ENCODE peak calls at places on chromosomes 12 and 14, in nine cellular contexts. One of them, this sample, is unnamed.

GRCh38 chr12:32155911-32156585 is 49.4 kb downstream of the BICD1 start:
- DNase-seq in OCI-LY7: no peak
- DNase-seq in GM23338: no peak
- DNase-seq in neural progenitor cell: no peak
- DNase-seq in hepatocyte: no peak
- DNase-seq in PC-3: no peak
- DNase-seq in HCT116: no peak
- DNase-seq in MM.1S: no peak
- DNase-seq in SK-N-SH: peak; percentile 32
- DNase-seq in this sample: no peak

GRCh38 chr12:3127832-3128231 is 50.7 kb downstream of the TSPAN9 start:
- DNase-seq in OCI-LY7: no peak
- DNase-seq in GM23338: no peak
- DNase-seq in neural progenitor cell: no peak
- DNase-seq in hepatocyte: no peak
- DNase-seq in PC-3: no peak
- DNase-seq in HCT116: no peak
- DNase-seq in MM.1S: no peak
- DNase-seq in SK-N-SH: no peak
- DNase-seq in this sample: no peak

GRCh38 chr12:132218915-132219314 is 74.7 kb downstream of the NOC4L start:
- DNase-seq in OCI-LY7: peak; percentile 55
- DNase-seq in GM23338: peak; percentile 71
- DNase-seq in neural progenitor cell: peak; percentile 68
- DNase-seq in hepatocyte: no peak
- DNase-seq in PC-3: peak; percentile 64
- DNase-seq in HCT116: peak; percentile 52
- DNase-seq in MM.1S: peak; percentile 18
- DNase-seq in SK-N-SH: peak; percentile 77
- DNase-seq in this sample: no peak

GRCh38 chr14:81890020-81890419 is 356.4 kb upstream of the SEL1L start:
- DNase-seq in OCI-LY7: no peak
- DNase-seq in GM23338: no peak
- DNase-seq in neural progenitor cell: no peak
- DNase-seq in hepatocyte: no peak
- DNase-seq in PC-3: no peak
- DNase-seq in HCT116: no peak
- DNase-seq in MM.1S: no peak
- DNase-seq in SK-N-SH: no peak
- DNase-seq in this sample: no peak

GRCh38 chr14:25836647-25837046 is 761.2 kb downstream of the NOVA1 start:
- DNase-seq in OCI-LY7: no peak
- DNase-seq in GM23338: no peak
- DNase-seq in neural progenitor cell: no peak
- DNase-seq in hepatocyte: no peak
- DNase-seq in PC-3: no peak
- DNase-seq in HCT116: no peak
- DNase-seq in MM.1S: no peak
- DNase-seq in SK-N-SH: no peak
- DNase-seq in this sample: no peak

GRCh38 chr12:113366827-113367226 is 8.4 kb downstream of the PLBD2 start:
- DNase-seq in OCI-LY7: no peak
- DNase-seq in GM23338: no peak
- DNase-seq in neural progenitor cell: no peak
- DNase-seq in hepatocyte: no peak
- DNase-seq in PC-3: no peak
- DNase-seq in HCT116: no peak
- DNase-seq in MM.1S: no peak
- DNase-seq in SK-N-SH: no peak
- DNase-seq in this sample: no peak

GRCh38 chr14:99189201-99189801 is 82.7 kb downstream of the BCL11B start:
- DNase-seq in OCI-LY7: no peak
- DNase-seq in GM23338: no peak
- DNase-seq in neural progenitor cell: no peak
- DNase-seq in hepatocyte: no peak
- DNase-seq in PC-3: no peak
- DNase-seq in HCT116: no peak
- DNase-seq in MM.1S: no peak
- DNase-seq in SK-N-SH: no peak
- DNase-seq in this sample: peak; percentile 8

GRCh38 chr12:99026332-99027116 is 381.4 kb downstream of the APAF1 start:
- DNase-seq in OCI-LY7: peak; percentile 52
- DNase-seq in GM23338: peak; percentile 58
- DNase-seq in neural progenitor cell: no peak
- DNase-seq in hepatocyte: no peak
- DNase-seq in PC-3: no peak
- DNase-seq in HCT116: no peak
- DNase-seq in MM.1S: no peak
- DNase-seq in SK-N-SH: no peak
- DNase-seq in this sample: no peak

GRCh38 chr12:116257213-116257612 is 20.3 kb downstream of the MED13L start:
- DNase-seq in OCI-LY7: no peak
- DNase-seq in GM23338: peak; percentile 52
- DNase-seq in neural progenitor cell: no peak
- DNase-seq in hepatocyte: peak; percentile 46
- DNase-seq in PC-3: no peak
- DNase-seq in HCT116: no peak
- DNase-seq in MM.1S: no peak
- DNase-seq in SK-N-SH: no peak
- DNase-seq in this sample: peak; percentile 34

GRCh38 chr12:116261525-116262100 is 15.9 kb downstream of the MED13L start:
- DNase-seq in OCI-LY7: no peak
- DNase-seq in GM23338: no peak
- DNase-seq in neural progenitor cell: no peak
- DNase-seq in hepatocyte: no peak
- DNase-seq in PC-3: no peak
- DNase-seq in HCT116: no peak
- DNase-seq in MM.1S: no peak
- DNase-seq in SK-N-SH: no peak
- DNase-seq in this sample: no peak

GRCh38 chr12:116262741-116263140 is 14.8 kb downstream of the MED13L start:
- DNase-seq in OCI-LY7: no peak
- DNase-seq in GM23338: no peak
- DNase-seq in neural progenitor cell: no peak
- DNase-seq in hepatocyte: no peak
- DNase-seq in PC-3: no peak
- DNase-seq in HCT116: no peak
- DNase-seq in MM.1S: no peak
- DNase-seq in SK-N-SH: no peak
- DNase-seq in this sample: no peak

GRCh38 chr12:116259800-116260589 is 17.5 kb downstream of the MED13L start:
- DNase-seq in OCI-LY7: no peak
- DNase-seq in GM23338: no peak
- DNase-seq in neural progenitor cell: no peak
- DNase-seq in hepatocyte: no peak
- DNase-seq in PC-3: no peak
- DNase-seq in HCT116: no peak
- DNase-seq in MM.1S: no peak
- DNase-seq in SK-N-SH: no peak
- DNase-seq in this sample: no peak

DNA sequence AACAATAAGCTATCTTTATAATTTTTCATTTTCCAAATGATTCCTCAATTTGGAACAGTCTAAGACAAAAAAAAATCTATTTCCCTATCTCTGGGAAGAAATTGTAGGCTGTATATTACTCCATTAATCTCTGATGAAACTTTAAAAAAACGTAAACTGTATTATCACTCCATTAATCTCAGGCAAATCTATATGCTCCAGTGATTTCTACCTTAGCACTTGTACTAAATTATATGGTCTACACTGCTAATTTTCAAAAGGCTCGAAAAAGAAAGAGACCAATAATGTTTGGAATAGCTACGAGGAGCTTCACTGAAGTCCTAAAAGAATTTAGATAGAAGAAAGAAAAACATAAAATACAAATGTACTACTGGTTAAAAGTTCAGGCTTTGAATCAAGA is 19.7 kb downstream of the MED13L start:
- DNase-seq in OCI-LY7: no peak
- DNase-seq in GM23338: no peak
- DNase-seq in neural progenitor cell: no peak
- DNase-seq in hepatocyte: no peak
- DNase-seq in PC-3: no peak
- DNase-seq in HCT116: no peak
- DNase-seq in MM.1S: no peak
- DNase-seq in SK-N-SH: no peak
- DNase-seq in this sample: no peak
- H3K27ac ChIP-seq in OCI-LY7: no peak overlapping the region
- H3K27ac ChIP-seq in GM23338: no peak overlapping the region
- H3K27ac ChIP-seq in neural progenitor cell: no peak overlapping the region
- H3K27ac ChIP-seq in hepatocyte: peak overlapping the region; percentile 8
- H3K27ac ChIP-seq in PC-3: no peak overlapping the region
- H3K27ac ChIP-seq in HCT116: no peak overlapping the region
- H3K27ac ChIP-seq in MM.1S: no peak overlapping the region
- H3K27ac ChIP-seq in SK-N-SH: peak overlapping the region; percentile 24
- H3K27ac ChIP-seq in this sample: no peak overlapping the region

GRCh38 chr14:74216671-74217070 is 22.6 kb upstream of the VSX2 start:
- DNase-seq in OCI-LY7: no peak
- DNase-seq in GM23338: no peak
- DNase-seq in neural progenitor cell: no peak
- DNase-seq in hepatocyte: no peak
- DNase-seq in PC-3: no peak
- DNase-seq in HCT116: no peak
- DNase-seq in MM.1S: no peak
- DNase-seq in SK-N-SH: no peak
- DNase-seq in this sample: no peak

GRCh38 chr14:74219806-74220205 is 19.4 kb upstream of the VSX2 start:
- DNase-seq in OCI-LY7: no peak
- DNase-seq in GM23338: no peak
- DNase-seq in neural progenitor cell: no peak
- DNase-seq in hepatocyte: no peak
- DNase-seq in PC-3: no peak
- DNase-seq in HCT116: no peak
- DNase-seq in MM.1S: no peak
- DNase-seq in SK-N-SH: no peak
- DNase-seq in this sample: no peak

GRCh38 chr14:74219277-74219676 is 20.0 kb upstream of the VSX2 start:
- DNase-seq in OCI-LY7: no peak
- DNase-seq in GM23338: no peak
- DNase-seq in neural progenitor cell: no peak
- DNase-seq in hepatocyte: no peak
- DNase-seq in PC-3: no peak
- DNase-seq in HCT116: no peak
- DNase-seq in MM.1S: no peak
- DNase-seq in SK-N-SH: no peak
- DNase-seq in this sample: no peak

GRCh38 chr14:74218462-74218861 is 20.8 kb upstream of the VSX2 start:
- DNase-seq in OCI-LY7: no peak
- DNase-seq in GM23338: no peak
- DNase-seq in neural progenitor cell: no peak
- DNase-seq in hepatocyte: no peak
- DNase-seq in PC-3: no peak
- DNase-seq in HCT116: no peak
- DNase-seq in MM.1S: no peak
- DNase-seq in SK-N-SH: no peak
- DNase-seq in this sample: no peak

DNA sequence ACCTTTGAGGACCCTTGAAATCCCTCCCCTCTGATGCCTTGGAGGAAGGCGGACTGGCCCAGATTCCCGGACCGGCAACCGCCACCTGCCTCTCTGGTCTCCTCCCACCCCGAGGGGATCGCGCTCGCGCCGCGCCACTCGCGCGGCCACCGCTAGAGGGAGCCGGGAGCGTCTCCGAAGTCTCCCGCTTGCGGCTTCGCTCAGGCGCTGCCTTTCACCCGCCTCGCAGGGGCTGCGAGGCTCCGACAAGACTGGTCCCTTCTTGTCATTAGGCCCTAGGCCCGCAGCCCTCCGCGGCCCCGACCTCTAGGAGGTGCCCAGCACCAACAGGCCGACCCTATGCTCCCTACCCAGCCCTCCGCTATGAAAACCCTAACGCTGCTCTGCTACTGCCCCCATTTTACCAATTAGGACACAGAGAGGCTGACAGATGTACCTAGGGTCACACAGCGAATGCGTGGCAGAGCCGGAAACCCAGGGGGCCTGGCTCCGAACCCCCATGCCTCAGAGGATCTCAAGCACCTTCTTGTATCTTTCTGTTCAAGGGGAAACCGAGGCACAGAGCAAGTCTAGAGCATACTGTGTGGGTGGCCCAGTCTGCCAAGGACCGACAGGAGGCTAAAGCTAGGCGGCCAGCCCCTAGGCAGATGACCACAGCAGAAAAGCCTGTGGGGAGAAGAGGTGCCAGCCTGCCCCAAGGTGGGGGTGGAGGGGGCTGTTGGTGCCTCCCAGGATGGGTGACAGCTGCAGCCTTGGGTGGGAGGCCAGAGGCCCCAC is 21.4 kb upstream of the VSX2 start:
- DNase-seq in OCI-LY7: peak; percentile 72
- DNase-seq in GM23338: peak; percentile 91
- DNase-seq in neural progenitor cell: peak; percentile 91
- DNase-seq in hepatocyte: peak; percentile 84
- DNase-seq in PC-3: peak; percentile 85
- DNase-seq in HCT116: peak; percentile 47
- DNase-seq in MM.1S: peak; percentile 54
- DNase-seq in SK-N-SH: peak; percentile 94
- DNase-seq in this sample: peak; percentile 81
- TF ChIP-seq EZH2phosphoT487 in OCI-LY7: no peak
- TF ChIP-seq EZH2phosphoT487 in GM23338: no peak
- TF ChIP-seq EZH2phosphoT487 in neural progenitor cell: no peak
- TF ChIP-seq EZH2phosphoT487 in hepatocyte: no peak
- TF ChIP-seq EZH2phosphoT487 in PC-3: no peak
- TF ChIP-seq EZH2phosphoT487 in HCT116: no peak
- TF ChIP-seq EZH2phosphoT487 in MM.1S: no peak
- TF ChIP-seq EZH2phosphoT487 in SK-N-SH: no peak
- TF ChIP-seq EZH2phosphoT487 in this sample: no peak

GRCh38 chr14:70898346-70898745 is 8.9 kb upstream of the PCNX1 start:
- DNase-seq in OCI-LY7: no peak
- DNase-seq in GM23338: no peak
- DNase-seq in neural progenitor cell: no peak
- DNase-seq in hepatocyte: no peak
- DNase-seq in PC-3: no peak
- DNase-seq in HCT116: no peak
- DNase-seq in MM.1S: no peak
- DNase-seq in SK-N-SH: no peak
- DNase-seq in this sample: no peak
- H3K4me2 ChIP-seq in OCI-LY7: no peak overlapping the region
- H3K4me2 ChIP-seq in GM23338: no peak overlapping the region
- H3K4me2 ChIP-seq in neural progenitor cell: no peak overlapping the region
- H3K4me2 ChIP-seq in hepatocyte: no peak overlapping the region
- H3K4me2 ChIP-seq in PC-3: no peak overlapping the region
- H3K4me2 ChIP-seq in HCT116: no peak overlapping the region
- H3K4me2 ChIP-seq in MM.1S: no peak overlapping the region
- H3K4me2 ChIP-seq in SK-N-SH: no peak overlapping the region
- H3K4me2 ChIP-seq in this sample: peak overlapping the region; percentile 32

DNA sequence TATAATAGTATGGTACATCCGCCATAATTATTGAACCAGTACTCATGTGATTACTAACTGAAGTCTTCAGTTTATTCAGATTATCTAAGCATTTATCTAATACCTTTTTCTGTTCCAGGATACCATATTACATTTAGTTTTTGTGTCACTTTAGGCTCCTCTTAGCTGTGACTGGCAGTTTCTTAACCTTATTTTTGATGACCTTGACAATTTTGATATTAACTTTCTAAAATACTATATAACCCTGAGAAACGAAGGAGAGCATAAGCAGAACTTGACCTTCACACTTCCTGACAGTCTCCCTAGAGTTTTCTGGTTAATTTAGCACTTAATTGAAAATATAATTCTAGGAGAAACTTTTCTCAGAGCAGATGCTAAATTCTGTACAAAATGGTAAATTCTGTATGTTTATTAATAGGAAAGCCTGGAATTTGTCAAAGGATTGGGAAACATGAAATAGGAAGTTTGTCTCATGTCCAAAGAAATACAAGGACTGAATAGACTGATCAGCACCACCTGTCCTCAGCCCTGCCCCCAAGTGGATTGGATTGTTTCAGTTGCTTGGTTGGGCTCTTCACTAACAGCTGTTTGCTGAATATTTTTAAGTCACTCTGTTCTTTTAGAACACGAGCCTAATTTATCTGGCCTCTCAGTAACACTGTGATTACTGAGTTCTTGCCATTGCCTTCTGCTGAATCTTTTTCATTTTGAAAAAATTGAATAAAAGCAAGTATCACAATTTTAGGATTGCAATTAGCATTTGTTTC is 6.0 kb downstream of the BICDL1 start:
- DNase-seq in OCI-LY7: peak; percentile 24
- DNase-seq in GM23338: peak; percentile 49
- DNase-seq in neural progenitor cell: no peak
- DNase-seq in hepatocyte: no peak
- DNase-seq in PC-3: no peak
- DNase-seq in HCT116: no peak
- DNase-seq in MM.1S: no peak
- DNase-seq in SK-N-SH: no peak
- DNase-seq in this sample: no peak
- H3K27ac ChIP-seq in OCI-LY7: no peak overlapping the region
- H3K27ac ChIP-seq in GM23338: peak overlapping the region; percentile 36
- H3K27ac ChIP-seq in neural progenitor cell: no peak overlapping the region
- H3K27ac ChIP-seq in hepatocyte: no peak overlapping the region
- H3K27ac ChIP-seq in PC-3: no peak overlapping the region
- H3K27ac ChIP-seq in HCT116: no peak overlapping the region
- H3K27ac ChIP-seq in MM.1S: no peak overlapping the region
- H3K27ac ChIP-seq in SK-N-SH: no peak overlapping the region
- H3K27ac ChIP-seq in this sample: no peak overlapping the region